ENCODE peak calls at places on chromosomes 2 and 18, in ten cellular contexts. One of them, this sample, is unnamed.

GRCh38 chr2:229249536-229249935 is 21.6 kb downstream of the PID1 start:
- DNase-seq in ascending aorta: no peak
- DNase-seq in AG10803: no peak
- DNase-seq in foreskin fibroblast: peak; percentile 23
- DNase-seq in cardiac muscle cell: no peak
- DNase-seq in right lobe of liver: no peak
- DNase-seq in A549: no peak
- DNase-seq in HFF-Myc: no peak
- DNase-seq in HCT116: no peak
- DNase-seq in fibroblast of lung: no peak
- DNase-seq in this sample: no peak

GRCh38 chr2:164896634-164897033 is 55.0 kb upstream of the COBLL1 start:
- DNase-seq in ascending aorta: no peak
- DNase-seq in AG10803: peak; percentile 25
- DNase-seq in foreskin fibroblast: peak; percentile 85
- DNase-seq in cardiac muscle cell: peak; percentile 55
- DNase-seq in right lobe of liver: no peak
- DNase-seq in A549: peak; percentile 60
- DNase-seq in HFF-Myc: no peak
- DNase-seq in HCT116: peak; percentile 24
- DNase-seq in fibroblast of lung: peak; percentile 60
- DNase-seq in this sample: no peak

GRCh38 chr18:54163458-54163857 is 61.0 kb downstream of the MBD2 start:
- DNase-seq in ascending aorta: no peak
- DNase-seq in AG10803: no peak
- DNase-seq in foreskin fibroblast: no peak
- DNase-seq in cardiac muscle cell: no peak
- DNase-seq in right lobe of liver: no peak
- DNase-seq in A549: no peak
- DNase-seq in HFF-Myc: no peak
- DNase-seq in HCT116: no peak
- DNase-seq in fibroblast of lung: no peak
- DNase-seq in this sample: no peak

GRCh38 chr2:239312741-239313246 is 88.0 kb downstream of the HDAC4 start:
- DNase-seq in ascending aorta: peak; percentile 61
- DNase-seq in AG10803: peak; percentile 17
- DNase-seq in foreskin fibroblast: peak; percentile 67
- DNase-seq in cardiac muscle cell: no peak
- DNase-seq in right lobe of liver: peak; percentile 41
- DNase-seq in A549: no peak
- DNase-seq in HFF-Myc: no peak
- DNase-seq in HCT116: no peak
- DNase-seq in fibroblast of lung: no peak
- DNase-seq in this sample: no peak

GRCh38 chr18:54958711-54959625 is at the start of gene CCDC68:
- DNase-seq in ascending aorta: no peak
- DNase-seq in AG10803: no peak
- DNase-seq in foreskin fibroblast: peak; percentile 54
- DNase-seq in cardiac muscle cell: peak; percentile 57
- DNase-seq in right lobe of liver: peak; percentile 89
- DNase-seq in A549: peak; percentile 48
- DNase-seq in HFF-Myc: no peak
- DNase-seq in HCT116: no peak
- DNase-seq in fibroblast of lung: peak; percentile 41
- DNase-seq in this sample: no peak

GRCh38 chr2:65639156-65639876 is 206.9 kb upstream of the SPRED2 start:
- DNase-seq in ascending aorta: no peak
- DNase-seq in AG10803: peak; percentile 34
- DNase-seq in foreskin fibroblast: peak; percentile 14
- DNase-seq in cardiac muscle cell: peak; percentile 84
- DNase-seq in right lobe of liver: no peak
- DNase-seq in A549: no peak
- DNase-seq in HFF-Myc: no peak
- DNase-seq in HCT116: no peak
- DNase-seq in fibroblast of lung: no peak
- DNase-seq in this sample: no peak

GRCh38 chr18:37631422-37631821 is 65.8 kb upstream of the CELF4 start:
- DNase-seq in ascending aorta: no peak
- DNase-seq in AG10803: no peak
- DNase-seq in foreskin fibroblast: no peak
- DNase-seq in cardiac muscle cell: no peak
- DNase-seq in right lobe of liver: no peak
- DNase-seq in A549: no peak
- DNase-seq in HFF-Myc: no peak
- DNase-seq in HCT116: no peak
- DNase-seq in fibroblast of lung: no peak
- DNase-seq in this sample: no peak

GRCh38 chr2:69291004-69291650 is 95.9 kb downstream of the GFPT1 start:
- DNase-seq in ascending aorta: no peak
- DNase-seq in AG10803: peak; percentile 85
- DNase-seq in foreskin fibroblast: peak; percentile 75
- DNase-seq in cardiac muscle cell: peak; percentile 74
- DNase-seq in right lobe of liver: no peak
- DNase-seq in A549: peak; percentile 27
- DNase-seq in HFF-Myc: no peak
- DNase-seq in HCT116: no peak
- DNase-seq in fibroblast of lung: peak; percentile 54
- DNase-seq in this sample: no peak

GRCh38 chr2:14831458-14831857 is 198.9 kb downstream of the LRATD1 start:
- DNase-seq in ascending aorta: no peak
- DNase-seq in AG10803: peak; percentile 48
- DNase-seq in foreskin fibroblast: no peak
- DNase-seq in cardiac muscle cell: no peak
- DNase-seq in right lobe of liver: no peak
- DNase-seq in A549: no peak
- DNase-seq in HFF-Myc: no peak
- DNase-seq in HCT116: no peak
- DNase-seq in fibroblast of lung: peak; percentile 11
- DNase-seq in this sample: no peak

GRCh38 chr2:138649571-138649970 is 130.6 kb downstream of the NXPH2 start:
- DNase-seq in ascending aorta: no peak
- DNase-seq in AG10803: no peak
- DNase-seq in foreskin fibroblast: no peak
- DNase-seq in cardiac muscle cell: no peak
- DNase-seq in right lobe of liver: no peak
- DNase-seq in A549: no peak
- DNase-seq in HFF-Myc: no peak
- DNase-seq in HCT116: no peak
- DNase-seq in fibroblast of lung: no peak
- DNase-seq in this sample: no peak

GRCh38 chr2:233061591-233062446 is 1.7 kb downstream of the INPP5D start:
- DNase-seq in ascending aorta: no peak
- DNase-seq in AG10803: no peak
- DNase-seq in foreskin fibroblast: peak; percentile 28
- DNase-seq in cardiac muscle cell: peak; percentile 14
- DNase-seq in right lobe of liver: no peak
- DNase-seq in A549: no peak
- DNase-seq in HFF-Myc: no peak
- DNase-seq in HCT116: no peak
- DNase-seq in fibroblast of lung: peak; percentile 61
- DNase-seq in this sample: peak; percentile 73

GRCh38 chr2:240464514-240465241 is 29.2 kb downstream of the GPC1 start:
- DNase-seq in ascending aorta: peak; percentile 54
- DNase-seq in AG10803: no peak
- DNase-seq in foreskin fibroblast: no peak
- DNase-seq in cardiac muscle cell: no peak
- DNase-seq in right lobe of liver: peak; percentile 45
- DNase-seq in A549: no peak
- DNase-seq in HFF-Myc: no peak
- DNase-seq in HCT116: no peak
- DNase-seq in fibroblast of lung: no peak
- DNase-seq in this sample: no peak

GRCh38 chr2:237132799-237133198 is 47.1 kb downstream of the COPS8 start:
- DNase-seq in ascending aorta: no peak
- DNase-seq in AG10803: no peak
- DNase-seq in foreskin fibroblast: no peak
- DNase-seq in cardiac muscle cell: no peak
- DNase-seq in right lobe of liver: no peak
- DNase-seq in A549: peak; percentile 72
- DNase-seq in HFF-Myc: no peak
- DNase-seq in HCT116: peak; percentile 37
- DNase-seq in fibroblast of lung: no peak
- DNase-seq in this sample: peak; percentile 42

GRCh38 chr2:119680457-119681195 is 1.6 kb downstream of the TMEM177 start:
- DNase-seq in ascending aorta: no peak
- DNase-seq in AG10803: no peak
- DNase-seq in foreskin fibroblast: no peak
- DNase-seq in cardiac muscle cell: no peak
- DNase-seq in right lobe of liver: no peak
- DNase-seq in A549: no peak
- DNase-seq in HFF-Myc: no peak
- DNase-seq in HCT116: no peak
- DNase-seq in fibroblast of lung: no peak
- DNase-seq in this sample: no peak
- H3K4me3 ChIP-seq in ascending aorta: no peak overlapping the region
- H3K4me3 ChIP-seq in AG10803: no peak overlapping the region
- H3K4me3 ChIP-seq in foreskin fibroblast: no peak overlapping the region
- H3K4me3 ChIP-seq in cardiac muscle cell: no peak overlapping the region
- H3K4me3 ChIP-seq in right lobe of liver: no peak overlapping the region
- H3K4me3 ChIP-seq in A549: peak overlapping the region; percentile 88
- H3K4me3 ChIP-seq in HFF-Myc: peak overlapping the region; percentile 93
- H3K4me3 ChIP-seq in HCT116: peak overlapping the region; percentile 81
- H3K4me3 ChIP-seq in fibroblast of lung: no peak overlapping the region
- H3K4me3 ChIP-seq in this sample: peak overlapping the region; percentile 99

GRCh38 chr18:79926306-79926705 is 25.1 kb downstream of the SLC66A2 start:
- DNase-seq in ascending aorta: peak; percentile 40
- DNase-seq in AG10803: no peak
- DNase-seq in foreskin fibroblast: no peak
- DNase-seq in cardiac muscle cell: no peak
- DNase-seq in right lobe of liver: no peak
- DNase-seq in A549: no peak
- DNase-seq in HFF-Myc: no peak
- DNase-seq in HCT116: no peak
- DNase-seq in fibroblast of lung: no peak
- DNase-seq in this sample: no peak

GRCh38 chr18:79926715-79927596 is 24.5 kb downstream of the SLC66A2 start:
- DNase-seq in ascending aorta: peak; percentile 59
- DNase-seq in AG10803: no peak
- DNase-seq in foreskin fibroblast: no peak
- DNase-seq in cardiac muscle cell: no peak
- DNase-seq in right lobe of liver: no peak
- DNase-seq in A549: no peak
- DNase-seq in HFF-Myc: no peak
- DNase-seq in HCT116: no peak
- DNase-seq in fibroblast of lung: no peak
- DNase-seq in this sample: no peak

GRCh38 chr18:79925656-79925979 is 25.8 kb downstream of the SLC66A2 start:
- DNase-seq in ascending aorta: no peak
- DNase-seq in AG10803: no peak
- DNase-seq in foreskin fibroblast: no peak
- DNase-seq in cardiac muscle cell: no peak
- DNase-seq in right lobe of liver: no peak
- DNase-seq in A549: no peak
- DNase-seq in HFF-Myc: no peak
- DNase-seq in HCT116: no peak
- DNase-seq in fibroblast of lung: no peak
- DNase-seq in this sample: no peak

GRCh38 chr18:79923896-79924585 is 27.4 kb downstream of the SLC66A2 start:
- DNase-seq in ascending aorta: peak; percentile 41
- DNase-seq in AG10803: no peak
- DNase-seq in foreskin fibroblast: no peak
- DNase-seq in cardiac muscle cell: no peak
- DNase-seq in right lobe of liver: no peak
- DNase-seq in A549: no peak
- DNase-seq in HFF-Myc: no peak
- DNase-seq in HCT116: no peak
- DNase-seq in fibroblast of lung: no peak
- DNase-seq in this sample: no peak

GRCh38 chr18:79924814-79925655 is 26.4 kb downstream of the SLC66A2 start:
- DNase-seq in ascending aorta: peak; percentile 52
- DNase-seq in AG10803: no peak
- DNase-seq in foreskin fibroblast: no peak
- DNase-seq in cardiac muscle cell: no peak
- DNase-seq in right lobe of liver: peak; percentile 46
- DNase-seq in A549: no peak
- DNase-seq in HFF-Myc: no peak
- DNase-seq in HCT116: no peak
- DNase-seq in fibroblast of lung: no peak
- DNase-seq in this sample: no peak
- TF ChIP-seq CTCF in ascending aorta: no peak
- TF ChIP-seq CTCF in AG10803: no peak
- TF ChIP-seq CTCF in foreskin fibroblast: no peak
- TF ChIP-seq CTCF in cardiac muscle cell: no peak
- TF ChIP-seq CTCF in right lobe of liver: no peak
- TF ChIP-seq CTCF in A549: no peak
- TF ChIP-seq CTCF in HFF-Myc: no peak
- TF ChIP-seq CTCF in HCT116: no peak
- TF ChIP-seq CTCF in fibroblast of lung: no peak
- TF ChIP-seq CTCF in this sample: no peak

GRCh38 chr2:204108874-204109295 is 172.3 kb downstream of the ICOS start:
- DNase-seq in ascending aorta: no peak
- DNase-seq in AG10803: no peak
- DNase-seq in foreskin fibroblast: no peak
- DNase-seq in cardiac muscle cell: no peak
- DNase-seq in right lobe of liver: no peak
- DNase-seq in A549: no peak
- DNase-seq in HFF-Myc: no peak
- DNase-seq in HCT116: no peak
- DNase-seq in fibroblast of lung: no peak
- DNase-seq in this sample: no peak
- H3K4me3 ChIP-seq in ascending aorta: no peak overlapping the region
- H3K4me3 ChIP-seq in AG10803: no peak overlapping the region
- H3K4me3 ChIP-seq in foreskin fibroblast: no peak overlapping the region
- H3K4me3 ChIP-seq in cardiac muscle cell: no peak overlapping the region
- H3K4me3 ChIP-seq in right lobe of liver: no peak overlapping the region
- H3K4me3 ChIP-seq in A549: no peak overlapping the region
- H3K4me3 ChIP-seq in HFF-Myc: no peak overlapping the region
- H3K4me3 ChIP-seq in HCT116: no peak overlapping the region
- H3K4me3 ChIP-seq in fibroblast of lung: no peak overlapping the region
- H3K4me3 ChIP-seq in this sample: no peak overlapping the region

DNA sequence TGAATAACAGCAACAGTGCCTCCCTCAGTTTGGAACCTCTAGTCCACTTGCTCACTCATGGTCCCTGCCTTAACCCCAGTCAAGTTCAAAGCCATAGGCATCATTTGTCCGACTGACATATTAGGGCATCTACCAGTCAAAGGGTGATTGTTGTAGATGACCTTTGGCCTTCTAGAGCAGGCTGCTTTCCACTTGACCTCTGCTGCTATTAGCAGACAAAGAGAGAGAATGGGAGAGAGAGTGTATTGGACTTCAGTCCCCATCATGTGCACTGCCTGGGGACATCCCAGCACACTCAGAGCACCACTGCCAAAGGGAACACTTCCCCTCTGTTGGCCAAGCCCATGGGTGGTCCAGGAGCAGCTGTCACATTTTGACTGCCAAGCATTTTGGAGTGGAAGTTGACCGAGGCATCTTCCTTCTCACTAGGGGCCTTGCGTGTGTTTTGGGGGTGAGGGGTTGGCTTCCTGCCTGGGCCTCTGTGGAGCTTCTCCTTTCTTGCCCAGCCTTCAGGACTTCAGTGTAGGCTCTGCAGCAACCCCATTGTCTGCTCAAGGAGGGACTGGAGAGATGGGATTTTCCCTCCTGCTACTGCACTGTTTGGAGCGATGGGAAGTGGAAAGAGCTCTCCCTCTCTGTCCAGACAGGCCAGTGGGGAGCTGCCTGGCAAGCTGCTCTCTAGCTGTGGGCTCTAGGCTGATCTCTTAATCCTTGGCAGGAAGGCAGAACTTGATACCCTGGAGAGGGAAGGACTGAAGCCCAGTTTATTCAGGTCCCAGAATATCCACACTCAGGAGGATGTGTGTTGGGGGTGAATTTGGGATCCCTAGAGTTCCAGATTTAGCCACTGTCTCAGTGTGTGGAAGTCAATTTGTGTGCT is 68.1 kb downstream of the TMEM247 start:
- DNase-seq in ascending aorta: peak; percentile 70
- DNase-seq in AG10803: no peak
- DNase-seq in foreskin fibroblast: no peak
- DNase-seq in cardiac muscle cell: no peak
- DNase-seq in right lobe of liver: no peak
- DNase-seq in A549: no peak
- DNase-seq in HFF-Myc: no peak
- DNase-seq in HCT116: no peak
- DNase-seq in fibroblast of lung: no peak
- DNase-seq in this sample: no peak
- TF ChIP-seq CTCF in ascending aorta: no peak
- TF ChIP-seq CTCF in AG10803: no peak
- TF ChIP-seq CTCF in foreskin fibroblast: no peak
- TF ChIP-seq CTCF in cardiac muscle cell: no peak
- TF ChIP-seq CTCF in right lobe of liver: no peak
- TF ChIP-seq CTCF in A549: no peak
- TF ChIP-seq CTCF in HFF-Myc: no peak
- TF ChIP-seq CTCF in HCT116: no peak
- TF ChIP-seq CTCF in fibroblast of lung: no peak
- TF ChIP-seq CTCF in this sample: no peak

This sample was measured in OCI-LY7.